ENCODE peak calls at places on chromosomes 16 and 17, in four cellular contexts. C is suprapubic skin, B is spleen, O is HCT116. M is an unnamed sample.

GRCh38 chr16:56336071-56336688 is 89.2 kb downstream of the AMFR start:
- DNase-seq in O (no peak), C (no peak), B (no peak), M (no peak)

GRCh38 chr17:7393613-7394451 is 493 bp downstream of the PLSCR3 start:
- DNase-seq in C (no peak), O (no peak), B (peak; percentile 84), M (peak; percentile 41)

GRCh38 chr17:19939993-19940721 is 37.5 kb downstream of the AKAP10 start:
- DNase-seq in B (no peak), O (no peak), C (no peak), M (no peak)

GRCh38 chr16:3065069-3065741 is at the start of gene IL32:
- DNase-seq in B (no peak), O (no peak), C (no peak), M (no peak)

GRCh38 chr16:68756250-68757051 is 19.4 kb downstream of the CDH1 start:
- DNase-seq in B (no peak), C (no peak), O (peak; percentile 98), M (peak; percentile 93)

GRCh38 chr17:43314582-43314981 is 80.8 kb upstream of the RNU2-1 start:
- DNase-seq in O (no peak), C (no peak), B (peak; percentile 39), M (no peak)

GRCh38 chr17:1259910-1260389 is 10.3 kb upstream of the BHLHA9 start:
- DNase-seq in B (no peak), O (no peak), C (no peak), M (peak; percentile 81)

GRCh38 chr16:22684282-22685161 is 129.4 kb upstream of the HS3ST2 start:
- DNase-seq in C (no peak), B (no peak), O (no peak), M (no peak)

GRCh38 chr16:85119333-85120005 is 7.2 kb upstream of the CIBAR2 start:
- DNase-seq in O (no peak), B (no peak), C (no peak), M (no peak)

GRCh38 chr16:3490911-3491629 is 4.2 kb downstream of the C16orf90 start:
- DNase-seq in C (no peak), O (no peak), B (no peak), M (no peak)

GRCh38 chr17:77534137-77534536 is 393.4 kb downstream of the SEC14L1 start:
- DNase-seq in O (no peak), C (no peak), B (no peak), M (no peak)

GRCh38 chr16:77171750-77172635 is 19.0 kb upstream of the MON1B start:
- DNase-seq in B (no peak), C (no peak), O (peak; percentile 49), M (no peak)

GRCh38 chr17:35082073-35082657 is 18.7 kb upstream of the RFFL start:
- DNase-seq in O (peak; percentile 81), B (no peak), C (no peak), M (no peak)

GRCh38 chr17:13338421-13338820 is 263.3 kb downstream of the HS3ST3A1 start:
- DNase-seq in B (no peak), C (no peak), O (no peak), M (no peak)

GRCh38 chr17:27853121-27853520 is 40.0 kb downstream of the LYRM9 start:
- DNase-seq in C (no peak), O (no peak), B (no peak), M (no peak)

GRCh38 chr17:78329263-78330059 is 30.4 kb downstream of the SOCS3 start:
- DNase-seq in B (no peak), C (no peak), O (peak; percentile 76), M (peak; percentile 66)

GRCh38 chr17:7880076-7880868 is 8.3 kb upstream of the CHD3 start:
- DNase-seq in B (no peak), O (no peak), C (no peak), M (no peak)

GRCh38 chr16:87945351-87946042 is 5.7 kb upstream of the BANP start:
- DNase-seq in C (no peak), B (peak; percentile 87), O (peak; percentile 90), M (no peak)

GRCh38 chr16:88382491-88383400 is at the start of gene ZNF469:
- DNase-seq in C (peak; percentile 58), O (no peak), B (peak; percentile 73), M (no peak)

GRCh38 chr17:21535686-21536085 is 156.6 kb upstream of the KCNJ18 start:
- DNase-seq in C (no peak), B (no peak), O (no peak), M (no peak)

GRCh38 chr17:21843951-21844590 is 151.7 kb downstream of the KCNJ18 start:
- DNase-seq in C (no peak), B (no peak), O (no peak), M (peak; percentile 59)

GRCh38 chr16:47311738-47312505 is 148.9 kb downstream of the ITFG1 start:
- DNase-seq in B (no peak), O (peak; percentile 6), C (no peak), M (no peak)

GRCh38 chr17:19018600-19018950 is 14.0 kb upstream of the FAM83G start:
- DNase-seq in C (no peak), O (no peak), B (no peak), M (no peak)

GRCh38 chr16:83117810-83118209 is 491.0 kb downstream of the CDH13 start:
- DNase-seq in B (no peak), O (no peak), C (no peak), M (no peak)

GRCh38 chr17:78884148-78884870 is 18.7 kb downstream of the CEP295NL start:
- DNase-seq in B (no peak), O (no peak), C (no peak), M (no peak)

GRCh38 chr17:44556114-44556853 is 1.0 kb upstream of the FZD2 start:
- DNase-seq in B (no peak), C (no peak), O (peak; percentile 19), M (no peak)

GRCh38 chr17:77372444-77373297 is 231.9 kb downstream of the SEC14L1 start:
- DNase-seq in O (no peak), C (peak; percentile 87), B (peak; percentile 95), M (peak; percentile 96)

GRCh38 chr17:64024781-64025731 is 4.6 kb upstream of the ICAM2 start:
- DNase-seq in C (peak; percentile 60), B (no peak), O (no peak), M (no peak)

GRCh38 chr16:67917852-67918236 is 13.8 kb downstream of the CTRL start:
- DNase-seq in C (no peak), B (no peak), O (peak; percentile 45), M (peak; percentile 44)

GRCh38 chr17:15456972-15457722 is 10.3 kb downstream of the CDRT4 start:
- DNase-seq in B (no peak), C (peak; percentile 88), O (no peak), M (no peak)
- TF ChIP-seq CTCF in B (no peak), C (no peak), O (no peak), M (peak; percentile 27)

GRCh38 chr17:50922107-50922506 is 56.0 kb upstream of the TOB1 start:
- DNase-seq in C (no peak), O (no peak), B (no peak), M (no peak)
- TF ChIP-seq POLR2AphosphoS5 in C (no peak), O (no peak), B (no peak), M (no peak)

GRCh38 chr17:55728361-55728760 is 5.7 kb upstream of the TMEM100 start:
- DNase-seq in C (no peak), B (no peak), O (no peak), M (no peak)

GRCh38 chr17:55730808-55731207 is 8.1 kb upstream of the TMEM100 start:
- DNase-seq in O (no peak), B (no peak), C (no peak), M (no peak)

GRCh38 chr17:55730380-55730779 is 7.7 kb upstream of the TMEM100 start:
- DNase-seq in O (no peak), C (no peak), B (no peak), M (no peak)

GRCh38 chr17:55728833-55729232 is 6.2 kb upstream of the TMEM100 start:
- DNase-seq in B (no peak), O (no peak), C (no peak), M (no peak)

GRCh38 chr17:55729484-55729883 is 6.8 kb upstream of the TMEM100 start:
- DNase-seq in B (no peak), C (no peak), O (no peak), M (no peak)
- H3K4me1 ChIP-seq in B (no peaks in the 10 kb centered on the region), C (peaks cover 61% of the 10 kb centered on the region), O (no peaks in the 10 kb centered on the region), M (peaks cover 25% of the 10 kb centered on the region)

GRCh38 chr17:81539571-81539900 is 11.4 kb downstream of the FSCN2 start:
- DNase-seq in C (no peak), O (no peak), B (no peak), M (no peak)
- TF ChIP-seq CTCF in C (no peak), O (no peak), B (no peak), M (no peak)